ENCODE peak calls at places on chromosomes 16 and 17, in nine cellular contexts. L is T-helper 17 cell; K is foreskin melanocyte; I is adrenal gland; P is GM13977; W is heart left ventricle; S is activated CD4-positive, alpha-beta T cell treated with anti-CD3 and anti-CD28 coated beads, Interleukin-2, amount 50 U/mL, for 4 hours; D is Karpas-422; Y is Caco-2. Q is an unnamed sample.
A peak's percentile ranks its signal among the peaks of the same experiment; 100 is the strongest.

GRCh38 chr17:35493040-35493439 is 44.4 kb downstream of the SLFN12L start:
- DNase-seq in P (no peak), W (no peak), S (no peak), L (no peak), Y (no peak), K (no peak), D (no peak), I (no peak), Q (no peak)

GRCh38 chr16:76946879-76947278 is 244.1 kb upstream of the MON1B start:
- DNase-seq in I (peak; percentile 72), Y (no peak), L (no peak), W (no peak), D (no peak), K (peak; percentile 25), S (no peak), P (no peak), Q (no peak)

GRCh38 chr16:11327277-11328171 is 17.7 kb upstream of the RMI2 start:
- DNase-seq in K (no peak), L (no peak), P (peak; percentile 74), I (no peak), W (peak; percentile 78), D (peak; percentile 40), S (no peak), Y (no peak), Q (no peak)

GRCh38 chr16:75263963-75264445 is 12.6 kb upstream of the BCAR1 start:
- DNase-seq in S (no peak), W (peak; percentile 64), D (no peak), I (peak; percentile 92), Y (no peak), L (no peak), K (no peak), P (no peak), Q (peak; percentile 23)

GRCh38 chr16:56193951-56194726 is 2.9 kb downstream of the GNAO1 start:
- DNase-seq in S (peak; percentile 57), I (peak; percentile 74), W (peak; percentile 92), K (peak; percentile 25), D (peak; percentile 73), P (peak; percentile 64), L (peak; percentile 62), Y (no peak), Q (peak; percentile 91)

GRCh38 chr17:71764507-71764906 is 356.3 kb upstream of the SOX9 start:
- DNase-seq in D (peak; percentile 70), P (no peak), Y (peak; percentile 46), S (no peak), W (no peak), I (peak; percentile 13), L (no peak), K (no peak), Q (no peak)

GRCh38 chr16:88977028-88977844 is at the start of gene CBFA2T3:
- DNase-seq in P (no peak), L (no peak), K (no peak), S (no peak), Y (no peak), D (no peak), I (peak; percentile 65), W (peak; percentile 91), Q (peak; percentile 91)

GRCh38 chr17:79615446-79615845 is 4.6 kb upstream of the RBFOX3 start:
- DNase-seq in L (no peak), D (no peak), W (peak; percentile 25), Y (no peak), P (no peak), K (no peak), I (no peak), S (no peak), Q (peak; percentile 40)